ENCODE peak calls at places on chromosomes 6 and 20, in six cellular contexts. G is tibial artery; H is mucosa of gallbladder; Q is iris pigment epithelial cell; F is PC-9; U is stimulated activated CD4-positive, alpha-beta T cell treated with anti-CD3 and anti-CD28 coated beads, Interleukin-1b, Interleukin-23, amount 100 ng/mL, for 48 hours. M is an unnamed sample.

GRCh38 chr20:62876826-62877728 is 15.5 kb upstream of the TCFL5 start:
- DNase-seq in Q (peak), U (no peak), G (peak), F (peak), H (peak), M (no peak)

GRCh38 chr6:162854734-162855191 is 127.0 kb downstream of the PACRG start:
- DNase-seq in U (no peak), G (no peak), F (no peak), H (no peak), Q (no peak), M (no peak)

GRCh38 chr6:147166360-147166944 is 37.8 kb upstream of the STXBP5 start:
- DNase-seq in Q (peak), G (no peak), H (no peak), U (no peak), F (no peak), M (peak)

GRCh38 chr6:118524686-118525085 is 23.4 kb upstream of the PLN start:
- DNase-seq in F (no peak), U (no peak), H (no peak), G (no peak), Q (no peak), M (no peak)

GRCh38 chr6:19824058-19824807 is 12.9 kb upstream of the ID4 start:
- DNase-seq in H (peak), U (no peak), Q (no peak), G (no peak), F (no peak), M (no peak)

GRCh38 chr6:10541591-10541990 is 20.4 kb downstream of the GCNT2 start:
- DNase-seq in U (no peak), F (no peak), Q (no peak), G (no peak), H (no peak), M (no peak)

GRCh38 chr6:7776509-7776908 is 50.6 kb downstream of the BMP6 start:
- DNase-seq in G (no peak), Q (no peak), F (no peak), H (no peak), U (no peak), M (no peak)

GRCh38 chr6:45265246-45265645 is 62.9 kb upstream of the RUNX2 start:
- DNase-seq in F (no peak), G (no peak), U (no peak), Q (peak), H (no peak), M (no peak)

GRCh38 chr20:46083101-46083500 is 6.7 kb downstream of the NCOA5 start:
- DNase-seq in F (no peak), U (no peak), Q (no peak), G (no peak), H (no peak), M (no peak)

GRCh38 chr6:5325173-5325572 is 63.9 kb downstream of the FARS2 start:
- DNase-seq in F (no peak), G (no peak), Q (no peak), H (no peak), U (no peak), M (no peak)

GRCh38 chr20:22052025-22052527 is 346.6 kb downstream of the PAX1 start:
- DNase-seq in Q (no peak), G (no peak), H (no peak), U (no peak), F (no peak), M (no peak)

M was measured in LHCN-M2.